ENCODE peak calls at places on chromosomes 3 and 15, in five cellular contexts. N, W, E, B and P are unnamed samples.

GRCh38 chr3:129747982-129748381 is 141.5 kb upstream of the PLXND1 start:
- DNase-seq in N (no peak), W (no peak), E (no peak), B (no peak), P (no peak)

GRCh38 chr3:39264053-39264452 is 15.8 kb downstream of the CX3CR1 start:
- DNase-seq in N (no peak), W (no peak), E (no peak), B (no peak), P (no peak)

GRCh38 chr15:57143511-57144078 is 225.2 kb downstream of the TCF12 start:
- DNase-seq in N (no peak), W (no peak), E (no peak), B (no peak), P (no peak)

GRCh38 chr3:194687638-194688206 is 2.0 kb downstream of the FAM43A start:
- DNase-seq in N (peak), W (no peak), E (peak), B (no peak), P (no peak)

GRCh38 chr3:73999501-73999900 is 374.8 kb upstream of the PDZRN3 start:
- DNase-seq in N (no peak), W (no peak), E (no peak), B (no peak), P (no peak)

GRCh38 chr3:122560680-122561079 is 3.4 kb downstream of the PARP9 start:
- DNase-seq in N (peak), W (peak), E (no peak), B (peak), P (no peak)

GRCh38 chr3:130081371-130081881 is at the start of gene ALG1L2:
- DNase-seq in N (no peak), W (no peak), E (no peak), B (no peak), P (no peak)

GRCh38 chr3:12901631-12902045 is 60.3 kb upstream of the RPL32 start:
- DNase-seq in N (no peak), W (peak), E (no peak), B (no peak), P (peak)

GRCh38 chr15:49675051-49675450 is 54.2 kb downstream of the DTWD1 start:
- DNase-seq in N (peak), W (peak), E (no peak), B (no peak), P (no peak)

GRCh38 chr15:79494963-79495362 is 62.8 kb downstream of the MINAR1 start:
- DNase-seq in N (no peak), W (no peak), E (no peak), B (no peak), P (no peak)

GRCh38 chr3:165797551-165797950 is 39.7 kb downstream of the BCHE start:
- DNase-seq in N (no peak), W (no peak), E (no peak), B (no peak), P (no peak)

GRCh38 chr15:68228143-68228970 is 1.2 kb downstream of the CLN6 start:
- DNase-seq in N (peak), W (no peak), E (no peak), B (no peak), P (peak)

GRCh38 chr3:160665784-160666526 is 11.0 kb upstream of the ARL14 start:
- DNase-seq in N (no peak), W (no peak), E (no peak), B (peak), P (no peak)

GRCh38 chr15:71092056-71092600 is 23.1 kb upstream of the THSD4 start:
- DNase-seq in N (no peak), W (no peak), E (peak), B (no peak), P (no peak)

GRCh38 chr3:12443781-12444522 is 40.3 kb upstream of the TSEN2 start:
- DNase-seq in N (no peak), W (no peak), E (no peak), B (no peak), P (no peak)

GRCh38 chr3:189727898-189728297 is 96.7 kb downstream of the TP63 start:
- DNase-seq in N (no peak), W (no peak), E (no peak), B (no peak), P (no peak)

GRCh38 chr3:71083726-71084131 is 499.8 kb downstream of the FOXP1 start:
- DNase-seq in N (no peak), W (no peak), E (no peak), B (peak), P (no peak)

GRCh38 chr3:123315271-123315595 is 113.5 kb downstream of the SEC22A start:
- DNase-seq in N (no peak), W (no peak), E (peak), B (no peak), P (no peak)

GRCh38 chr15:76393614-76394013 is 57.0 kb downstream of the ISL2 start:
- DNase-seq in N (no peak), W (no peak), E (no peak), B (no peak), P (no peak)

DNA sequence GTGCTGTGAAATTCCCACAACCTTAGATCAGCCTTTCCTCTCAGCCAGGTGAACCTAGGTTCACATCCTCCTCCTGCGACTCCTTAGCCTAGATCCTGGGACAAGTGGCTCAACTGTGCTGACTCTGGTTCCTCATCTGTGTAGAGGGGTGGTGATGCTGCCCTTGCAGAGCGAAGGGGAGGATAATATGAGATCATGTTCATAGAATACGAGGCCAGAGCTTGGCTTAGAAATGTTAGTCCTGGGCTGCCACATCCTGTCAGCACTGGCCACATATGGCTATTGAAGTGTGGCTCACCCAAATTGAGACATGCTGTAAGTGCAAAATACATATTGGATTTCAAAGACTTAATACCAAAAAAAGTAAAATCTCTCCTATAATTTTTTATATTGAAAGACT is 46.8 kb upstream of the PLXNA1 start:
- DNase-seq in N (no peak), W (no peak), E (no peak), B (no peak), P (no peak)
- TF ChIP-seq CEBPB in N (no peak), W (no peak), E (no peak), B (no peak), P (no peak)

DNA sequence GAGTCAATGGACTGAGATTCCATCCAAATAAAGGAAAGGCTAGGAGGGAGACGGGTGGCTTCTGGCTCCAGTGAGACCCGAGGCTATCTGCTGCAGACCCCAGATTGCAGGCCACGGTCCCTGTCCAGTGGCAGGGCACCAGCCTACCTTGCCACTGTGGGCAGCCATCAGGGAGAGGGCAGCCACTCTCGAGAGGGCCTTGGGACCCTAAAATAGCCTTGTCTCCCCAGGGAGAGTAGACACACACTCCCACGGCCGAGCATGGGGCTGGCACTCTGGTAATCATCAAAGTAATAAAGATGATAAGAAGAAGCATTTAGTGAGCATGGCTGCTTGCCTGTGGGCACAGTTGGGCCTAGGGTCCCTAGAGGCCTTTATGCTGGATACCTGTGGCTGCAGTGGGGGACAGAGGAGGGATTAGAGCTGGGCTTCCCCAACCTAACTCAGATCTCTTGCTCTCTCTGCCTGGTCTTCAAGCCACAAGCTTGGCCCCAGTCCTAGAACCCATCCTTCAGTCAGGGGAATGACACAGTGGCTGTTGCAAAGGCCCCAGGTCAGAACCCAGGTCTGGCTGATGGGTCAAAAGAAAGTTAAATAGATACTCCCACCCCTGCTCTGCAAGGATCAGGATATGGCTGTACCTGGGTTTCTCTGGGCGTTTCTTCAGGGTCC is 9.2 kb upstream of the VIPR1 start:
- DNase-seq in N (no peak), W (no peak), E (peak), B (no peak), P (no peak)
- TF ChIP-seq HDAC2 in N (no peak), W (no peak), E (no peak), B (no peak), P (no peak)

DNA sequence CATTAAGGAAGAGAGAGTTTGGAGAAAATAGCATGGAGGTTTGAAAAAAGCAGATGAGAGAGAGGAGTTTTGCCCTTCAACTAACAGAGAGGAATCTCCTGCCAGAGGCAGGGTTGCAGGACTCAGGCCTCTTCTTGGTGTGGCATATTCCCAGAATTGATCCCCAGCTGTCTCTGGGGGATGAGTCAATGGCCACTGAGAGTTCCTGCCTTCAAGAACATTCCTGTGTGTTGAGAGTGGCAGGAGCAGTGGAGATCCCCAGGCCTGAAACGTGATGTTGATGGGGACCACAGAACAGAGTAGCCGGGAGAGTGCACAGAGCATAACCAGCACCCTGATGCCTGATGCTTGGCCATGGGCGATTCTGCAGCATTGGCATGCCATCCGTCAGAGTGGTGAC is 348.4 kb upstream of the THBS1 start:
- DNase-seq in N (peak), W (no peak), E (no peak), B (no peak), P (no peak)
- TF ChIP-seq CEBPB in N (no peak), W (no peak), E (no peak), B (no peak), P (no peak)

DNA sequence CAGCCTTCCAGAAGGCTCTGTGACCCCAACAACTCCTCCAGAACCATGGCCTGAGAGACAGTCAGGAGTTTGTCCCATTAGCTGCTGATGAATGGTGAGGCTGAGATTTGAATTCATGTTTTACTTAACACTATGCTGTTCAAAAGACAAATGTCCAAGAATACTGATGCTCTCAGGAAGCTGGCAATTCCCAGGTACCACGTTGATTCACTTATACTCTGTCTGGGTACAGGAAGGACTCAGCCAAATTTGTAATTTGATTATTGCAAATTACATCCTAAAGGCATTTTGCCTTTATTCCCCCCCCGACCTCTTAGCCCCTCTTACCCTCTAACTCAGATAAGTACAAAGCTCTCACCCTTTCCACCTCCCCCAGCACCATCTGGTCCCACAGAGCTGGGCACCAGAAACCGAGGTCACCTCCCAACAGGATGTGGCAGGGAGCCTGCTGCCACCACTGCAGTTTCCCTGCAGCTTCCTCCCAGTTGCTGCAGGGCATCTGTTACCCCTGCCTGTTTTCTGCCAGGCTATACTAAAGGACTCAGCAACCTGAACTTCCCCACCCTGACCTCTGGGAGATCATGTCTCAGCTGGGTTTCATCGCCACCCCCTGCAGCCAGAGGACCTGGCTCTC is 33.6 kb downstream of the EAF1 start:
- DNase-seq in N (no peak), W (no peak), E (no peak), B (no peak), P (no peak)
- TF ChIP-seq HDAC2 in N (no peak), W (no peak), E (no peak), B (no peak), P (no peak)

DNA sequence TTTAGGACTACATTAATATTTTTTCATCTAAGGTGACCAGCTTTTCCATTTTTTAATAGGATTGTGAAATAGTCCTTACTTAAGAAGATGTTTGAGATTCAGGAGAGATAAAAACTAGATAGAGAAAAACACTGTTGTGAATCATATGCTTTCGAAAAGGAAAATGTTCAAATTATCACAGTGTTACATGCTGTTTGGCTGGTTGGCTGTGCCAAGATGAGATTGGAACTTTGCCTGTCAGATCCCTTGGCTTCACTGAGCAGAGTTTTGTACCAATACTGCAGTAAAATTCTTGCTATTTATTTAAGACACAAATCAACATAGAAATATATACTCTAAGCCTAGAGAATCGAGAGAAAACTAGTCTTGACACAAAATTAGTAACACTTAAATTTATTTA is 117.2 kb downstream of the OXSM start:
- DNase-seq in N (no peak), W (no peak), E (no peak), B (no peak), P (no peak)
- TF ChIP-seq CEBPB in N (no peak), W (no peak), E (no peak), B (no peak), P (no peak)

GRCh38 chr3:101521251-101521701 is 8.3 kb upstream of the SENP7 start:
- DNase-seq in N (no peak), W (no peak), E (no peak), B (no peak), P (peak)
- TF ChIP-seq HDAC2 in N (no peak), W (no peak), E (no peak), B (no peak), P (no peak)

DNA sequence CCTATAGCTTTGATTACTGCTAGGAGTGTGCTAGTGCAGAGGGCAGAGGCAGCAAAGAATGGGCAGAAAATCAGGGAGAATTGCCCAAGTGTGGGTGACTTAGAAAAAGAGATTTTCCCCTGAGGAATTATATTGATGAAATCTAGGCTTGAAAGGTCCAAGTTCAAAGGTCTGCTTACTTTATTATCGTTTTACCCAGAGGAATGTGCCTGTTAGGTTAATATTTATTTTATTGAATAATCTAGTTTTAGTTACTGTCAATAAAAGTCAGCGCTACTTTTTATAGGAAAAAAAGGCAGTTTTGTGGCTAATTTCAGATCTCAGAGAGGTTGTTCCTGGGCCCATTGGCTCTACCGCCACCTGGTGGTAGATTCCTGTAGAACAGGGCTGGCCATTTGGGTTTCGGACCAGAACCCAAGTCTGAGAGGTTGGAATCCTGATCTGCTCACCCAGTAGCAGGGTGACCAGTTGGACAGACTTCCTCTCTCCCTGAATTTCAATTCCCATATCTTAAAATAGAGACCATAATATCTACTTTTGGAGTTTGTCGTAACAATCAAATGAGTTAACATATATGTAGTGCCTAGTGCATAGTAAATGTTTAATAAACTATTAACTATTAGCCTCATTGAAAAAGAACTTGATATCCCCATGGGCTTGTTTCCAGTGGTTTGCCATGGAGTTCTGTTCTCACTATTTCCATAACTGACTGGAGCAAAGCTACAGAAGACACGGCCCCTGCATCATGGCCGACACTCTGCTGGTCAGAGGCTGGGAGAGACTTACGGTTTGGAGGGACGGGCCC is 62.7 kb upstream of the ZNF148 start:
- DNase-seq in N (peak), W (peak), E (peak), B (no peak), P (peak)
- TF ChIP-seq CEBPB in N (no peak), W (no peak), E (no peak), B (no peak), P (no peak)

DNA sequence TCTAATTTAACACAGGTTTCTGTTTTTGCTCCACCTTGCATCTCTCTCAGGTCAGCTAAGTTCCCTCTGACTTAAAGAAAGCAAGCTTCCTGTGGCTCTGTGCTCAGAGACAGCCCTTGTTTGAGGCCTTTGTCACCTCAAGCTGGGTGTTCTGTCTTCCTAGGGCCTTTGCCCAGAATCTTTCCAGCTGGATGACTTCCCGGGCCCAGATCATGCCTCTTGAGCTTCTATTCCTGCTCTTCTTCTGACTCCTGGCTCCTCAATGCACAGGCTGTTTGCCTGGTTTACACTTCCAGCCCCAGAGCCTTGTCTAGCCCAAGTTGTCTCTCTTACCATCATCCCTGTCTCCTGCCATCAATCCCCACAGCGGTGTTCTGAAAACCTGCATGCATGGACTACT is 300.6 kb downstream of the VPS13C start:
- DNase-seq in N (no peak), W (no peak), E (no peak), B (no peak), P (no peak)
- TF ChIP-seq HDAC2 in N (no peak), W (no peak), E (no peak), B (no peak), P (no peak)

GRCh38 chr3:138112362-138112761 is 3.0 kb downstream of the DZIP1L start:
- DNase-seq in N (no peak), W (no peak), E (no peak), B (no peak), P (no peak)
- TF ChIP-seq CEBPB in N (no peak), W (no peak), E (no peak), B (no peak), P (no peak)